ENCODE peak calls at places on chromosomes 5 and 9, in five cellular contexts. X is tibial artery; L is thoracic aorta; P is sigmoid colon; I is CD4-positive, alpha-beta T cell. G is an unnamed sample.

GRCh38 chr5:95080456-95080855 is 204.4 kb downstream of the MCTP1 start:
- DNase-seq in L (no peak), I (no peak), P (no peak), X (no peak), G (no peak)

GRCh38 chr5:172556262-172556661 is 84.8 kb upstream of the NEURL1B start:
- DNase-seq in I (no peak), P (peak), X (no peak), L (no peak), G (no peak)

GRCh38 chr9:92642599-92642998 is 27.3 kb downstream of the IPPK start:
- DNase-seq in L (no peak), I (no peak), X (no peak), P (peak), G (no peak)

GRCh38 chr9:116237456-116237855 is 83.9 kb downstream of the PAPPA start:
- DNase-seq in I (no peak), L (no peak), X (no peak), P (no peak), G (no peak)

GRCh38 chr5:151733727-151734408 is 24.6 kb downstream of the ATOX1 start:
- DNase-seq in P (no peak), X (no peak), L (no peak), I (no peak), G (no peak)

GRCh38 chr5:65742565-65743231 is 20.7 kb downstream of the NLN start:
- DNase-seq in I (no peak), L (no peak), X (no peak), P (no peak), G (no peak)

GRCh38 chr5:134568761-134569725 is 43.6 kb downstream of the JADE2 start:
- DNase-seq in I (no peak), X (peak), L (no peak), P (peak), G (peak)

GRCh38 chr5:88140396-88140862 is 128.2 kb downstream of the TMEM161B start:
- DNase-seq in I (no peak), P (peak), X (no peak), L (no peak), G (no peak)

GRCh38 chr9:109791003-109791677 is 11.1 kb downstream of the PALM2AKAP2 start:
- DNase-seq in L (no peak), I (no peak), P (no peak), X (no peak), G (no peak)

GRCh38 chr5:142547445-142548374 is 138.2 kb downstream of the FGF1 start:
- DNase-seq in X (no peak), L (no peak), P (no peak), I (no peak), G (no peak)

GRCh38 chr9:14011799-14012560 is 302.0 kb downstream of the NFIB start:
- DNase-seq in P (no peak), I (no peak), L (no peak), X (no peak), G (no peak)

GRCh38 chr5:56465757-56466127 is 232.6 kb upstream of the ANKRD55 start:
- DNase-seq in L (no peak), P (no peak), X (no peak), I (no peak), G (no peak)

GRCh38 chr5:11909471-11909870 is 5.2 kb upstream of the CTNND2 start:
- DNase-seq in L (no peak), P (no peak), X (no peak), I (no peak), G (no peak)

GRCh38 chr5:179229331-179229761 is 115.9 kb downstream of the ADAMTS2 start:
- DNase-seq in P (peak), L (no peak), I (no peak), X (no peak), G (no peak)

GRCh38 chr5:125408582-125409069 is 662.2 kb upstream of the ZNF608 start:
- DNase-seq in P (no peak), X (no peak), L (no peak), I (no peak), G (no peak)

GRCh38 chr5:3034449-3034848 is 283.0 kb upstream of the IRX2 start:
- DNase-seq in I (no peak), P (no peak), X (no peak), L (no peak), G (no peak)

GRCh38 chr5:83396662-83397061 is 74.9 kb upstream of the VCAN start:
- DNase-seq in P (no peak), X (no peak), L (no peak), I (no peak), G (no peak)

GRCh38 chr5:174535691-174536090 is 188.7 kb upstream of the MSX2 start:
- DNase-seq in L (no peak), X (no peak), I (no peak), P (no peak), G (no peak)

GRCh38 chr5:23332650-23333251 is 174.7 kb upstream of the PRDM9 start:
- DNase-seq in I (no peak), X (no peak), L (no peak), P (no peak), G (no peak)

GRCh38 chr9:89549031-89549644 is 51.2 kb upstream of the SEMA4D start:
- DNase-seq in I (peak), X (peak), P (peak), L (no peak), G (peak)

GRCh38 chr5:170169996-170170395 is 62.8 kb upstream of the C5orf58 start:
- DNase-seq in I (no peak), L (no peak), X (no peak), P (no peak), G (no peak)

GRCh38 chr9:114163517-114163924 is 8.2 kb downstream of the COL27A1 start:
- DNase-seq in I (no peak), X (peak), L (no peak), P (no peak), G (no peak)

GRCh38 chr9:94827584-94828304 is 101.2 kb downstream of the AOPEP start:
- DNase-seq in P (peak), L (no peak), X (peak), I (no peak), G (no peak)

GRCh38 chr5:43221502-43221901 is 29.5 kb downstream of the NIM1K start:
- DNase-seq in X (no peak), P (no peak), I (no peak), L (no peak), G (no peak)

GRCh38 chr5:143008809-143009521 is 238.8 kb downstream of the ARHGAP26 start:
- DNase-seq in X (peak), L (no peak), I (peak), P (no peak), G (no peak)

GRCh38 chr5:82225525-82226172 is 52.5 kb downstream of the RPS23 start:
- DNase-seq in X (peak), L (peak), P (peak), I (peak), G (peak)

GRCh38 chr9:135365013-135365768 is 114.4 kb upstream of the PPP1R26 start:
- DNase-seq in L (no peak), P (no peak), I (no peak), X (no peak), G (no peak)

GRCh38 chr9:12798066-12798770 is 23.4 kb downstream of the LURAP1L start:
- DNase-seq in I (no peak), X (no peak), P (no peak), L (no peak), G (peak)

GRCh38 chr5:6328173-6328572 is 50.2 kb downstream of the MED10 start:
- DNase-seq in X (no peak), P (no peak), I (no peak), L (no peak), G (no peak)

GRCh38 chr9:113570106-113570505 is 106.6 kb downstream of the RGS3 start:
- DNase-seq in L (no peak), P (peak), X (peak), I (no peak), G (no peak)

GRCh38 chr5:15598294-15598902 is 98.4 kb downstream of the FBXL7 start:
- DNase-seq in X (no peak), L (no peak), P (no peak), I (no peak), G (no peak)

GRCh38 chr9:130041648-130042405 is 1.2 kb downstream of the FNBP1 start:
- DNase-seq in P (peak), X (peak), I (no peak), L (no peak), G (no peak)

GRCh38 chr5:111954516-111955337 is 197.7 kb upstream of the NREP start:
- DNase-seq in X (no peak), P (no peak), L (no peak), I (no peak), G (no peak)

GRCh38 chr5:142421158-142421617 is 96.4 kb upstream of the SPRY4 start:
- DNase-seq in L (no peak), I (no peak), P (no peak), X (no peak), G (no peak)

GRCh38 chr9:70255521-70255920 is 3.3 kb upstream of the SMC5 start:
- DNase-seq in L (no peak), I (no peak), P (no peak), X (no peak), G (no peak)

GRCh38 chr5:150671509-150672236 is 10.6 kb downstream of the MYOZ3 start:
- DNase-seq in L (no peak), P (no peak), X (no peak), I (peak), G (no peak)

GRCh38 chr9:131290767-131291370 is 1.3 kb downstream of the PLPP7 start:
- DNase-seq in I (no peak), L (no peak), P (no peak), X (no peak), G (no peak)

GRCh38 chr9:99000480-99001395 is 57.0 kb downstream of the COL15A1 start:
- DNase-seq in I (peak), P (no peak), L (no peak), X (no peak), G (peak)

GRCh38 chr5:172006378-172007152 is at the start of gene FBXW11:
- DNase-seq in L (peak), X (peak), P (peak), I (peak), G (peak)

GRCh38 chr9:72337286-72337685 is 27.7 kb downstream of the ZFAND5 start:
- DNase-seq in L (no peak), X (no peak), I (no peak), P (no peak), G (no peak)

GRCh38 chr9:72332351-72332750 is 32.7 kb downstream of the ZFAND5 start:
- DNase-seq in P (no peak), X (no peak), I (no peak), L (no peak), G (no peak)

GRCh38 chr9:72333758-72334157 is 31.2 kb downstream of the ZFAND5 start:
- DNase-seq in L (no peak), P (no peak), X (no peak), I (no peak), G (no peak)

GRCh38 chr9:72338631-72339030 is 26.4 kb downstream of the ZFAND5 start:
- DNase-seq in P (no peak), X (no peak), L (no peak), I (no peak), G (no peak)

GRCh38 chr9:72334658-72335337 is 30.2 kb downstream of the ZFAND5 start:
- DNase-seq in L (no peak), X (no peak), I (no peak), P (no peak), G (no peak)
- H3K27ac ChIP-seq in L (no peak), X (no peak), I (no peak), P (no peak), G (no peak)

GRCh38 chr9:122011818-122012498 is 81.2 kb downstream of the TTLL11 start:
- DNase-seq in I (no peak), P (no peak), L (no peak), X (no peak), G (no peak)
- H3K27ac ChIP-seq in I (no peak), P (no peak), L (no peak), X (no peak), G (no peak)

DNA sequence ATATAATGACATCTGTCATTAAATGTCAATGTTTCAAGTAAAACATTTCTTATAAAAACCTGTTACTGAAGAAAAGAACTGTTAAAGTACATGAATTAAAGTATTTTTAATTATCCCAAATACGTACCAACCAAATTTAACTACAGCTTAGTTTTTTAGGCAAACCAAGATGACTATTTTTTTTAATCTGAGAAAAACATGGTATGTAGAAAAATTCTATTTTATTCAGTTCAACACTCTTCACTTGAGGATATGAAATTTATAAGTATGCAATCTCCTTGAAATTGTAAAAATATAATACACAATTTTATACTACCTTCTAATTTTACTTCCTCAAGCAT is 75.3 kb upstream of the IFNE start:
- DNase-seq in P (no peak), X (no peak), L (no peak), I (no peak), G (no peak)
- H3K27ac ChIP-seq in P (no peak), X (no peak), L (no peak), I (no peak), G (no peak)

GRCh38 chr5:957730-958485 is 50.7 kb upstream of the NKD2 start:
- DNase-seq in P (no peak), L (no peak), X (no peak), I (no peak), G (no peak)
- H3K27ac ChIP-seq in P (peak), L (no peak), X (no peak), I (no peak), G (no peak)